ENCODE peak calls at places on chromosomes 11 and 22, in nine cellular contexts. F is A172, W is vagina, I is fibroblast of the conjunctiva, B is HTR-8/SVneo, L is NCI-H510A treated with DMSO at 0.1 percent for 48 hours, S is K562, X is HT-29, P is HS-5. H is an unnamed sample.

GRCh38 chr11:79902493-79902892 is 461.7 kb upstream of the TENM4 start:
- DNase-seq in F (no peak), W (no peak), I (no peak), B (no peak), L (no peak), S (no peak), X (no peak), P (peak), H (no peak)

GRCh38 chr11:110479445-110480101 is 49.8 kb downstream of the FDX1 start:
- DNase-seq in F (no peak), W (no peak), I (peak), B (no peak), L (peak), S (peak), X (no peak), P (no peak), H (peak)

GRCh38 chr11:59754494-59754858 is 700 bp upstream of the STX3 start:
- DNase-seq in F (no peak), W (no peak), I (no peak), B (no peak), L (peak), S (no peak), X (no peak), P (no peak), H (peak)

GRCh38 chr11:116994195-116994594 is 104.0 kb downstream of the SIK3 start:
- DNase-seq in F (no peak), W (no peak), I (no peak), B (no peak), L (no peak), S (no peak), X (no peak), P (no peak), H (no peak)

GRCh38 chr11:8833568-8834275 is 77.3 kb upstream of the AKIP1 start:
- DNase-seq in F (peak), W (no peak), I (no peak), B (no peak), L (no peak), S (no peak), X (no peak), P (no peak), H (no peak)

GRCh38 chr22:31342389-31343125 is 3.6 kb downstream of the PATZ1 start:
- DNase-seq in F (no peak), W (no peak), I (no peak), B (no peak), L (no peak), S (no peak), X (no peak), P (no peak), H (no peak)

GRCh38 chr22:41401781-41402648 is 20.3 kb downstream of the TEF start:
- DNase-seq in F (peak), W (no peak), I (peak), B (peak), L (peak), S (no peak), X (peak), P (peak), H (no peak)

GRCh38 chr22:46569055-46569847 is 31.8 kb upstream of the CELSR1 start:
- DNase-seq in F (no peak), W (no peak), I (no peak), B (no peak), L (no peak), S (no peak), X (no peak), P (no peak), H (no peak)

GRCh38 chr11:134949716-134950115 is 537.7 kb upstream of the B3GAT1 start:
- DNase-seq in F (no peak), W (no peak), I (no peak), B (no peak), L (no peak), S (no peak), X (no peak), P (no peak), H (no peak)

GRCh38 chr11:3782963-3783362 is 14.4 kb downstream of the NUP98 start:
- DNase-seq in F (no peak), W (no peak), I (no peak), B (no peak), L (no peak), S (no peak), X (no peak), P (no peak), H (no peak)

GRCh38 chr22:49021097-49021925 is 806.4 kb downstream of the BRD1 start:
- DNase-seq in F (no peak), W (no peak), I (no peak), B (no peak), L (no peak), S (no peak), X (no peak), P (no peak), H (no peak)

H was measured in SW480.